ENCODE peak calls at places on chromosomes 16 and 17, in five cellular contexts. F is right cardiac atrium; D is gastrocnemius medialis; Q is activated CD8-positive, alpha-beta memory T cell treated with anti-CD3 and anti-CD28 coated beads, Interleukin-2, amount 10 ng/mL, durations not matched to agents 7 days and 5 days; C is effector memory CD8-positive, alpha-beta T cell. H is an unnamed sample.

GRCh38 chr16:9004183-9004582 is 40.5 kb upstream of the USP7 start:
- ATAC-seq in D (no peak), F (no peak), Q (no peak), C (no peak), H (no peak)

GRCh38 chr17:17151962-17152361 is 54.2 kb downstream of the PLD6 start:
- ATAC-seq in Q (peak), F (peak), D (peak), C (peak), H (peak)

GRCh38 chr17:12734852-12735430 is 54.4 kb upstream of the ARHGAP44 start:
- ATAC-seq in Q (no peak), C (no peak), D (no peak), F (peak), H (no peak)

GRCh38 chr17:62134397-62134796 is 69.3 kb upstream of the MED13 start:
- ATAC-seq in C (no peak), D (no peak), F (no peak), Q (no peak), H (no peak)

GRCh38 chr16:23306199-23307100 is 4.3 kb downstream of the SCNN1B start:
- ATAC-seq in C (no peak), F (no peak), D (no peak), Q (peak), H (peak)

GRCh38 chr17:66312912-66313311 is 10.5 kb downstream of the PRKCA start:
- ATAC-seq in F (no peak), C (no peak), Q (no peak), D (no peak), H (no peak)

GRCh38 chr16:4103741-4104140 is 12.5 kb downstream of the ADCY9 start:
- ATAC-seq in F (no peak), Q (no peak), D (peak), C (no peak), H (no peak)

GRCh38 chr16:88629835-88630234 is 8.5 kb upstream of the IL17C start:
- ATAC-seq in Q (no peak), D (no peak), F (no peak), C (no peak), H (no peak)

GRCh38 chr17:49647256-49647585 is 30.7 kb downstream of the SPOP start:
- ATAC-seq in D (peak), Q (peak), C (no peak), F (no peak), H (peak)

GRCh38 chr16:2507679-2508064 is 6.1 kb upstream of the ATP6V0C start:
- ATAC-seq in Q (no peak), F (peak), D (no peak), C (peak), H (no peak)